ENCODE peak calls at places on chromosomes 16 and 17, in eight cellular contexts. Q is substantia nigra, W is uterus, K is DND-41, J is psoas muscle, P is GM23338, I is fibroblast of lung, F is stomach. R is an unnamed sample.

GRCh38 chr16:26261621-26262020 is 569.9 kb downstream of the HS3ST4 start:
- DNase-seq in P (no peak), K (no peak), I (no peak), Q (no peak), J (no peak), W (no peak), F (no peak), R (no peak)

GRCh38 chr17:32126746-32127145 is 15.6 kb upstream of the RHOT1 start:
- DNase-seq in J (no peak), K (no peak), I (no peak), F (no peak), Q (no peak), W (no peak), P (no peak), R (no peak)

GRCh38 chr16:15667091-15667742 is 17.2 kb downstream of the NDE1 start:
- DNase-seq in J (no peak), W (no peak), I (no peak), F (no peak), K (no peak), P (no peak), Q (no peak), R (no peak)

GRCh38 chr17:45992904-45993303 is 6.1 kb upstream of the STH start:
- DNase-seq in I (no peak), K (no peak), P (peak; percentile 43), F (no peak), W (no peak), Q (peak; percentile 47), J (no peak), R (no peak)

GRCh38 chr16:27264151-27264550 is 4.4 kb downstream of the NSMCE1 start:
- DNase-seq in J (no peak), W (peak; percentile 47), F (no peak), Q (no peak), K (no peak), I (peak; percentile 65), P (no peak), R (no peak)

GRCh38 chr16:56257260-56257659 is 66.0 kb downstream of the GNAO1 start:
- DNase-seq in F (peak; percentile 53), P (no peak), W (no peak), J (peak; percentile 74), K (no peak), I (peak; percentile 8), Q (peak; percentile 78), R (no peak)

GRCh38 chr16:50462793-50463507 is 85.2 kb upstream of the NKD1 start:
- DNase-seq in Q (no peak), K (no peak), I (no peak), J (no peak), W (no peak), F (peak; percentile 18), P (peak; percentile 55), R (no peak)

GRCh38 chr17:44444735-44445105 is 55.3 kb upstream of the ITGA2B start:
- DNase-seq in Q (no peak), I (peak; percentile 80), J (no peak), P (no peak), F (no peak), W (no peak), K (no peak), R (no peak)

GRCh38 chr16:75555213-75555706 is 792 bp downstream of the TMEM231 start:
- DNase-seq in P (peak; percentile 98), K (no peak), I (peak; percentile 91), Q (peak; percentile 91), W (peak; percentile 77), F (peak; percentile 67), J (peak; percentile 83), R (peak; percentile 73)

GRCh38 chr17:64278614-64279013 is 15.6 kb upstream of the TEX2 start:
- DNase-seq in K (no peak), P (no peak), J (no peak), F (no peak), I (no peak), Q (no peak), W (peak; percentile 27), R (no peak)

GRCh38 chr16:87818533-87819161 is 50.7 kb downstream of the SLC7A5 start:
- DNase-seq in J (no peak), K (no peak), P (no peak), Q (no peak), I (no peak), F (no peak), W (no peak), R (no peak)

GRCh38 chr17:40326014-40326831 is 17.2 kb downstream of the RARA start:
- DNase-seq in P (no peak), Q (peak; percentile 40), J (peak; percentile 63), W (no peak), I (no peak), K (no peak), F (no peak), R (no peak)

GRCh38 chr16:7997966-7998365 is 592.3 kb downstream of the TMEM114 start:
- DNase-seq in J (no peak), Q (no peak), F (no peak), K (no peak), P (no peak), I (no peak), W (no peak), R (no peak)

GRCh38 chr17:14429084-14429483 is 128.2 kb downstream of the HS3ST3B1 start:
- DNase-seq in F (no peak), J (no peak), K (peak; percentile 38), P (no peak), Q (no peak), W (no peak), I (no peak), R (no peak)

DNA sequence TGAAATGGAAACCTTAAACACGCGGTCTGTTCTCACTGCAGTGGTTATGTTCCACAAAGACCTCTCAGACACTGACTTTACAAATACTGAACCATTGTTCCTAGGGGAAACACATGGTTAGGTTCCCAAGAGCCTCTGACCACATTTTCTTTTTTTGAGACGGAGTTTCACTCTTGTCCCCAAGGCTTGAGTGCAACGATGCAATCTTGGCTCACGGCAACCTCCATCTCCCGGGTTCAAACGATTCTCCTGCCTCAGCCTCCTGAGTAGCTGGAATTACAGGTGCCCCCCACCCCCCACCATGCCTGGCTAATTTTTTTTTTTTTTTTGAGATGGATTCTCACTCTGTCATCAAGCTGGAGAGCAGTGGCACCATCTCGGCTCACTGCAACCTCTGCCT is 179.7 kb downstream of the RBFOX3 start:
- DNase-seq in Q (no peak), F (no peak), I (no peak), W (no peak), K (no peak), J (no peak), P (no peak), R (no peak)
- H3K27ac ChIP-seq in Q (no peak overlapping the region), F (no peak overlapping the region), I (no peak overlapping the region), W (no peak overlapping the region), K (no peak overlapping the region), J (no peak overlapping the region), P (no peak overlapping the region), R (no peak overlapping the region)

DNA sequence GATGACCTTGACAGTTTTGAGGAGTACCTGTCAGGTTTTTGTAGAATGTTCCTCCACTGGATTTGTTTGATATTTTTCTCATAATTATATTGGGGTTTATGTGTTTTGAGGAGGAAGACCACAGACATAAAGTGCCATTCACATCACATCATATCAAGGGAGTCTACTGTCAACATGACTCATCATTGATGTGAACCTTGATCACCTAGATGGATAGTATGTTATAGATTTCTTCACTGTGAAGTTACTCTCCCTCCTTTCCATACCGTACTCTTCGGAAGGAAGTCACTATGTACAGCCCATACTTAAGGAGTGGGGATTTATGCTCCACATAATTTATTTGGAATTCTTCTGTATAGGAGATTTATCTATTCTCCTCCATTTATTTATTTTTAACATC is 23.2 kb downstream of the PRSS54 start:
- DNase-seq in Q (no peak), W (no peak), I (no peak), J (no peak), P (no peak), K (no peak), F (no peak), R (no peak)
- H3K27ac ChIP-seq in Q (no peak overlapping the region), W (no peak overlapping the region), I (no peak overlapping the region), J (no peak overlapping the region), P (no peak overlapping the region), K (no peak overlapping the region), F (no peak overlapping the region), R (no peak overlapping the region)

DNA sequence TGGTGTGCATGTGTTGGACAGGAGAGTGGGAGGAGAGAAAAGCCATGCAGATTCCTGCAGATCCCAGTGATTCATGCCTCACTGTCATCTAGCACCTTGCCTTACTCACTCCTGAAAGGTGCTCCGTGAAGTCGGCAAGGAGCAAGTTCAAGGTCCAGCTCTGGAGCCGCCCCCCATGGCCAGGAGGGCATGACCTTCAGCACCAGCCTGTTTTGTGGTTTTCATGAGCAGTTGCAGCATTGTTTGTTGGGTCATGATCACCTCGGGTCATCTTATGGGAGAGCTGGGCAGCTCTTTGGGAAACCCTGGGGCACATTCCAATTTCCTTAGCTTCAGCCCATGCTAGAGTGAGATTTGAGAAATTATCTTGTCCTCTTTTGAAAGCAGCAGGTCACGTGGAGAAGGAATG is 137.5 kb upstream of the IRX3 start:
- DNase-seq in P (no peak), J (no peak), Q (no peak), F (no peak), K (no peak), W (no peak), I (no peak), R (no peak)
- H3K27ac ChIP-seq in P (no peak overlapping the region), J (no peak overlapping the region), Q (no peak overlapping the region), F (no peak overlapping the region), K (no peak overlapping the region), W (no peak overlapping the region), I (no peak overlapping the region), R (no peak overlapping the region)

GRCh38 chr17:47966079-47966519 is 4.8 kb upstream of the CDK5RAP3 start:
- DNase-seq in Q (no peak), I (no peak), W (peak; percentile 34), K (no peak), P (no peak), J (no peak), F (no peak), R (peak; percentile 64)

GRCh38 chr17:47969975-47970724 is 763 bp upstream of the CDK5RAP3 start:
- DNase-seq in W (no peak), F (no peak), I (no peak), K (no peak), P (no peak), Q (no peak), J (no peak), R (no peak)

GRCh38 chr17:47968836-47969235 is 2.1 kb upstream of the CDK5RAP3 start:
- DNase-seq in K (no peak), W (no peak), Q (no peak), F (no peak), P (no peak), I (no peak), J (no peak), R (no peak)

GRCh38 chr17:47970725-47971511 is at the start of gene CDK5RAP3:
- DNase-seq in P (peak; percentile 100), Q (peak; percentile 99), F (peak; percentile 100), I (peak; percentile 99), J (peak; percentile 100), K (peak; percentile 99), W (peak; percentile 100), R (peak; percentile 100)

GRCh38 chr17:47967607-47968252 is 3.2 kb upstream of the CDK5RAP3 start:
- DNase-seq in I (peak; percentile 69), P (no peak), W (no peak), K (no peak), Q (no peak), F (peak; percentile 58), J (no peak), R (no peak)
- H3K27ac ChIP-seq in I (peak overlapping the region; percentile 78), P (no peak overlapping the region), W (no peak overlapping the region), K (no peak overlapping the region), Q (no peak overlapping the region), F (peak overlapping the region; percentile 81), J (no peak overlapping the region), R (peak overlapping the region; percentile 65)

GRCh38 chr17:62800580-62800979 is 7.5 kb downstream of the MARCHF10 start:
- DNase-seq in I (peak; percentile 27), K (no peak), J (no peak), Q (no peak), P (peak; percentile 51), W (no peak), F (peak; percentile 33), R (peak; percentile 33)
- H3K27ac ChIP-seq in I (no peak overlapping the region), K (no peak overlapping the region), J (no peak overlapping the region), Q (no peak overlapping the region), P (no peak overlapping the region), W (no peak overlapping the region), F (no peak overlapping the region), R (no peak overlapping the region)